ENCODE peak calls at places on chromosomes 4 and X, in five cellular contexts. M, F, K, D and S are unnamed samples.

GRCh38 chr4:2341911-2342652 is 76.4 kb downstream of the ZFYVE28 start:
- DNase-seq in D (no peak), F (no peak), K (no peak), M (no peak), S (peak)

GRCh38 chr4:8370835-8371234 is 69.7 kb downstream of the ACOX3 start:
- DNase-seq in D (no peak), M (no peak), F (no peak), K (no peak), S (peak)

GRCh38 chr4:156830356-156830755 is 141.2 kb downstream of the PDGFC start:
- DNase-seq in F (no peak), D (no peak), M (no peak), K (no peak), S (no peak)

GRCh38 chr4:147833254-147833653 is 101.4 kb downstream of the ARHGAP10 start:
- DNase-seq in D (no peak), K (no peak), F (no peak), M (no peak), S (no peak)

GRCh38 chrX:153774576-153775292 is 6.1 kb upstream of the SRPK3 start:
- DNase-seq in F (no peak), M (no peak), D (no peak), K (no peak), S (peak)

GRCh38 chrX:53312946-53313745 is 31.8 kb upstream of the IQSEC2 start:
- DNase-seq in M (peak), K (peak), F (peak), D (no peak), S (peak)

GRCh38 chr4:18250564-18250963 is 229.0 kb upstream of the LCORL start:
- DNase-seq in K (no peak), D (no peak), F (no peak), M (no peak), S (no peak)

GRCh38 chrX:48579259-48579658 is 5.0 kb downstream of the RBM3 start:
- DNase-seq in D (no peak), F (no peak), M (no peak), K (no peak), S (no peak)

GRCh38 chr4:88820723-88821368 is 123.2 kb upstream of the NAP1L5 start:
- DNase-seq in D (no peak), K (no peak), M (no peak), F (no peak), S (no peak)

GRCh38 chr4:55170462-55170861 is 45.1 kb upstream of the KDR start:
- DNase-seq in M (no peak), D (no peak), F (no peak), K (no peak), S (no peak)

GRCh38 chr4:128573781-128574508 is 235.6 kb upstream of the JADE1 start:
- DNase-seq in M (no peak), F (no peak), D (no peak), K (no peak), S (no peak)

GRCh38 chr4:130705023-130705422 is 1609.1 kb downstream of the C4orf33 start:
- DNase-seq in F (no peak), D (no peak), M (no peak), K (no peak), S (no peak)

GRCh38 chr4:48129307-48130014 is 4.6 kb downstream of the TXK start:
- DNase-seq in K (no peak), F (no peak), D (no peak), M (no peak), S (no peak)

GRCh38 chrX:65493431-65493830 is 41.2 kb downstream of the LAS1L start:
- DNase-seq in M (no peak), F (no peak), K (no peak), D (no peak), S (no peak)

GRCh38 chrX:96372313-96373046 is 312.2 kb upstream of the DIAPH2 start:
- DNase-seq in D (peak), K (no peak), F (no peak), M (peak), S (no peak)

GRCh38 chrX:48761674-48762471 is at the start of gene GLOD5:
- DNase-seq in K (no peak), F (no peak), D (peak), M (no peak), S (no peak)

GRCh38 chr4:16663722-16664121 is 234.7 kb downstream of the LDB2 start:
- DNase-seq in F (no peak), D (no peak), K (no peak), M (no peak), S (no peak)

GRCh38 chrX:150361070-150361776 is 1.9 kb upstream of the MAMLD1 start:
- DNase-seq in M (no peak), D (no peak), F (no peak), K (no peak), S (peak)

GRCh38 chr4:78059524-78059889 is 2.4 kb downstream of the FRAS1 start:
- DNase-seq in K (peak), D (peak), F (peak), M (peak), S (no peak)

GRCh38 chr4:88247148-88247547 is 37.2 kb downstream of the PPM1K start:
- DNase-seq in D (no peak), M (no peak), K (no peak), F (no peak), S (no peak)

GRCh38 chr4:55736605-55737183 is 82.9 kb upstream of the EXOC1L start:
- DNase-seq in F (no peak), K (peak), D (no peak), M (no peak), S (no peak)

GRCh38 chrX:77426811-77427210 is 20.4 kb upstream of the FGF16 start:
- DNase-seq in F (no peak), D (no peak), K (no peak), M (no peak), S (no peak)

GRCh38 chr4:166972071-166972470 is 262.2 kb downstream of the SPOCK3 start:
- DNase-seq in K (no peak), M (no peak), F (no peak), D (no peak), S (no peak)

GRCh38 chrX:15673970-15674369 is 9.4 kb upstream of the CLTRN start:
- DNase-seq in F (no peak), K (no peak), D (no peak), M (no peak), S (no peak)

GRCh38 chrX:17922303-17922702 is 61.2 kb upstream of the RAI2 start:
- DNase-seq in M (no peak), F (no peak), K (no peak), D (peak), S (no peak)

GRCh38 chrX:151704023-151704663 is 8.9 kb downstream of the PRRG3 start:
- DNase-seq in F (no peak), D (no peak), K (no peak), M (no peak), S (no peak)

GRCh38 chrX:76148753-76149152 is 24.1 kb upstream of the PBDC1 start:
- DNase-seq in M (no peak), D (no peak), K (no peak), F (no peak), S (no peak)

GRCh38 chr4:141121768-141122415 is 11.4 kb downstream of the RNF150 start:
- DNase-seq in K (no peak), M (no peak), F (no peak), D (no peak), S (no peak)

GRCh38 chr4:152896819-152897218 is 39.3 kb upstream of the FHDC1 start:
- DNase-seq in D (no peak), M (no peak), F (no peak), K (no peak), S (no peak)

GRCh38 chrX:110001702-110002299 is 1.1 kb upstream of the TMEM164 start:
- DNase-seq in M (no peak), K (no peak), F (no peak), D (no peak), S (no peak)

GRCh38 chr4:24888945-24889344 is 23.9 kb downstream of the CCDC149 start:
- DNase-seq in D (no peak), K (peak), F (no peak), M (no peak), S (no peak)

GRCh38 chrX:110286126-110286525 is 31.8 kb downstream of the AMMECR1 start:
- DNase-seq in D (no peak), F (no peak), M (no peak), K (no peak), S (no peak)

GRCh38 chr4:21768349-21769310 is 179.9 kb downstream of the KCNIP4 start:
- DNase-seq in D (peak), K (no peak), F (no peak), M (no peak), S (no peak)

GRCh38 chr4:124717101-124717500 is 4.6 kb upstream of the ANKRD50 start:
- DNase-seq in F (no peak), K (no peak), D (no peak), M (no peak), S (no peak)

GRCh38 chr4:88058295-88058694 is 50.9 kb downstream of the PKD2 start:
- DNase-seq in D (no peak), F (no peak), M (no peak), K (no peak), S (no peak)

GRCh38 chr4:139175647-139176298 is 1.2 kb downstream of the ELF2 start:
- DNase-seq in M (no peak), D (no peak), F (no peak), K (peak), S (no peak)

GRCh38 chrX:2520539-2520938 is 19.8 kb upstream of the DHRSX start:
- DNase-seq in M (no peak), K (no peak), F (no peak), D (no peak), S (no peak)

GRCh38 chrX:146154191-146154590 is 336.6 kb downstream of the SLITRK2 start:
- DNase-seq in F (peak), K (no peak), D (no peak), M (no peak), S (no peak)